ENCODE peak calls at places on chromosomes 16 and 17, in ten cellular contexts. P is Peyer's patch, F is tibial nerve, N is lower lobe of right lung, S is thoracic aorta, E is Caco-2, A is astrocyte, W is cardiac fibroblast, C is HFF-Myc, U is PC-3. B is an unnamed sample.

GRCh38 chr16:56450275-56450889 is 750 bp downstream of the NUDT21 start:
- DNase-seq in P (no peak), F (no peak), N (no peak), S (no peak), E (peak), A (no peak), W (peak), C (no peak), U (no peak), B (peak)

GRCh38 chr17:75639327-75639726 is 6.1 kb downstream of the SMIM5 start:
- DNase-seq in P (no peak), F (no peak), N (peak), S (no peak), E (no peak), A (no peak), W (no peak), C (no peak), U (no peak), B (no peak)

GRCh38 chr16:17416461-17417221 is 54.1 kb downstream of the XYLT1 start:
- DNase-seq in P (no peak), F (no peak), N (peak), S (no peak), E (no peak), A (peak), W (peak), C (no peak), U (no peak), B (no peak)

GRCh38 chr16:49620158-49620867 is 235.6 kb downstream of the ZNF423 start:
- DNase-seq in P (no peak), F (peak), N (no peak), S (peak), E (no peak), A (peak), W (peak), C (no peak), U (peak), B (no peak)

GRCh38 chr16:80720759-80721470 is 83.5 kb downstream of the CDYL2 start:
- DNase-seq in P (no peak), F (no peak), N (no peak), S (no peak), E (no peak), A (peak), W (no peak), C (no peak), U (no peak), B (peak)

GRCh38 chr16:86578499-86579267 is at the start of gene FOXL1:
- DNase-seq in P (no peak), F (no peak), N (no peak), S (no peak), E (no peak), A (no peak), W (peak), C (no peak), U (no peak), B (no peak)

GRCh38 chr16:1580956-1581355 is 30.9 kb downstream of the IFT140 start:
- DNase-seq in P (no peak), F (no peak), N (no peak), S (no peak), E (no peak), A (no peak), W (no peak), C (no peak), U (peak), B (no peak)

GRCh38 chr17:28684963-28685362 is 23.0 kb downstream of the SUPT6H start:
- DNase-seq in P (peak), F (no peak), N (no peak), S (no peak), E (peak), A (no peak), W (peak), C (peak), U (peak), B (no peak)

GRCh38 chr17:35089846-35090193 is 26.3 kb upstream of the RFFL start:
- DNase-seq in P (no peak), F (no peak), N (peak), S (no peak), E (peak), A (no peak), W (peak), C (no peak), U (peak), B (peak)

GRCh38 chr17:69047368-69048263 is 13.1 kb downstream of the ABCA9 start:
- DNase-seq in P (peak), F (peak), N (no peak), S (no peak), E (peak), A (peak), W (peak), C (no peak), U (no peak), B (peak)

GRCh38 chr16:89700649-89701424 is 668 bp downstream of the SPATA2L start:
- DNase-seq in P (peak), F (no peak), N (peak), S (no peak), E (peak), A (no peak), W (peak), C (no peak), U (peak), B (peak)

GRCh38 chr16:25092489-25092888 is 19.1 kb upstream of the LCMT1 start:
- DNase-seq in P (no peak), F (no peak), N (no peak), S (no peak), E (no peak), A (no peak), W (no peak), C (no peak), U (no peak), B (no peak)

GRCh38 chr17:75046583-75047289 is at the start of the genes ATP5PD and KCTD2:
- DNase-seq in P (peak), F (peak), N (peak), S (peak), E (peak), A (peak), W (peak), C (peak), U (peak), B (peak)

GRCh38 chr17:76432712-76433336 is 20.1 kb downstream of the UBE2O start:
- DNase-seq in P (no peak), F (no peak), N (no peak), S (no peak), E (peak), A (no peak), W (no peak), C (peak), U (peak), B (peak)

GRCh38 chr16:728131-728889 is 1.4 kb downstream of the HAGHL start:
- DNase-seq in P (peak), F (no peak), N (peak), S (no peak), E (peak), A (peak), W (peak), C (no peak), U (peak), B (peak)

GRCh38 chr17:74745548-74746177 is 2.8 kb upstream of the NHERF1 start:
- DNase-seq in P (no peak), F (no peak), N (peak), S (no peak), E (no peak), A (no peak), W (no peak), C (no peak), U (no peak), B (no peak)

GRCh38 chr17:57273471-57273870 is 17.1 kb downstream of the MSI2 start:
- DNase-seq in P (no peak), F (no peak), N (no peak), S (no peak), E (no peak), A (no peak), W (no peak), C (no peak), U (no peak), B (peak)

GRCh38 chr17:46772013-46772878 is 46.2 kb downstream of the WNT3 start:
- DNase-seq in P (peak), F (no peak), N (peak), S (no peak), E (peak), A (no peak), W (no peak), C (no peak), U (peak), B (peak)

GRCh38 chr17:57356153-57356721 is 99.9 kb downstream of the MSI2 start:
- DNase-seq in P (no peak), F (no peak), N (no peak), S (no peak), E (no peak), A (no peak), W (no peak), C (no peak), U (no peak), B (no peak)

GRCh38 chr16:75566040-75566888 is at the start of gene GABARAPL2:
- DNase-seq in P (peak), F (peak), N (peak), S (no peak), E (peak), A (peak), W (peak), C (no peak), U (peak), B (peak)

GRCh38 chr16:69057400-69058378 is 47.8 kb upstream of the HAS3 start:
- DNase-seq in P (no peak), F (no peak), N (no peak), S (no peak), E (no peak), A (peak), W (peak), C (no peak), U (peak), B (peak)

GRCh38 chr17:45246861-45247428 is 14.9 kb downstream of the SPATA32 start:
- DNase-seq in P (peak), F (no peak), N (no peak), S (no peak), E (peak), A (no peak), W (peak), C (no peak), U (peak), B (no peak)

GRCh38 chr16:23398987-23399805 is 53.8 kb downstream of the COG7 start:
- DNase-seq in P (no peak), F (no peak), N (peak), S (no peak), E (no peak), A (no peak), W (peak), C (no peak), U (no peak), B (no peak)

GRCh38 chr16:3007957-3008748 is 4.6 kb upstream of the CLDN9 start:
- DNase-seq in P (no peak), F (no peak), N (peak), S (no peak), E (peak), A (no peak), W (no peak), C (no peak), U (no peak), B (no peak)

GRCh38 chr17:38705523-38705802 is 390 bp downstream of the MLLT6 start:
- DNase-seq in P (peak), F (no peak), N (peak), S (no peak), E (no peak), A (no peak), W (no peak), C (no peak), U (no peak), B (no peak)

GRCh38 chr16:89842471-89843408 is 14.5 kb downstream of the SPIRE2 start:
- DNase-seq in P (no peak), F (no peak), N (no peak), S (no peak), E (no peak), A (peak), W (peak), C (peak), U (peak), B (no peak)

GRCh38 chr17:76868176-76868668 is at the start of gene MGAT5B:
- DNase-seq in P (peak), F (peak), N (peak), S (peak), E (peak), A (peak), W (peak), C (no peak), U (peak), B (peak)

GRCh38 chr16:15907863-15908478 is 19.6 kb upstream of the CEP20 start:
- DNase-seq in P (no peak), F (no peak), N (no peak), S (no peak), E (peak), A (no peak), W (peak), C (no peak), U (peak), B (peak)

GRCh38 chr17:79075433-79075805 is 795 bp downstream of the ENGASE start:
- DNase-seq in P (no peak), F (no peak), N (no peak), S (no peak), E (no peak), A (no peak), W (peak), C (no peak), U (no peak), B (peak)

GRCh38 chr17:61168506-61168905 is 231.1 kb upstream of the TBX2 start:
- DNase-seq in P (no peak), F (no peak), N (no peak), S (no peak), E (no peak), A (peak), W (no peak), C (no peak), U (no peak), B (peak)

GRCh38 chr17:64741038-64741641 is 79.0 kb upstream of the SMURF2 start:
- DNase-seq in P (no peak), F (no peak), N (no peak), S (no peak), E (no peak), A (peak), W (peak), C (no peak), U (no peak), B (peak)

GRCh38 chr17:17722906-17723353 is 41.7 kb downstream of the RAI1 start:
- DNase-seq in P (no peak), F (no peak), N (no peak), S (no peak), E (no peak), A (no peak), W (no peak), C (no peak), U (no peak), B (no peak)

GRCh38 chr17:58184986-58185761 is 7.4 kb upstream of the EPX start:
- DNase-seq in P (no peak), F (no peak), N (no peak), S (no peak), E (no peak), A (no peak), W (no peak), C (no peak), U (no peak), B (no peak)

GRCh38 chr16:59205403-59205802 is 471.3 kb upstream of the GOT2 start:
- DNase-seq in P (no peak), F (no peak), N (no peak), S (no peak), E (no peak), A (no peak), W (no peak), C (no peak), U (no peak), B (no peak)

DNA sequence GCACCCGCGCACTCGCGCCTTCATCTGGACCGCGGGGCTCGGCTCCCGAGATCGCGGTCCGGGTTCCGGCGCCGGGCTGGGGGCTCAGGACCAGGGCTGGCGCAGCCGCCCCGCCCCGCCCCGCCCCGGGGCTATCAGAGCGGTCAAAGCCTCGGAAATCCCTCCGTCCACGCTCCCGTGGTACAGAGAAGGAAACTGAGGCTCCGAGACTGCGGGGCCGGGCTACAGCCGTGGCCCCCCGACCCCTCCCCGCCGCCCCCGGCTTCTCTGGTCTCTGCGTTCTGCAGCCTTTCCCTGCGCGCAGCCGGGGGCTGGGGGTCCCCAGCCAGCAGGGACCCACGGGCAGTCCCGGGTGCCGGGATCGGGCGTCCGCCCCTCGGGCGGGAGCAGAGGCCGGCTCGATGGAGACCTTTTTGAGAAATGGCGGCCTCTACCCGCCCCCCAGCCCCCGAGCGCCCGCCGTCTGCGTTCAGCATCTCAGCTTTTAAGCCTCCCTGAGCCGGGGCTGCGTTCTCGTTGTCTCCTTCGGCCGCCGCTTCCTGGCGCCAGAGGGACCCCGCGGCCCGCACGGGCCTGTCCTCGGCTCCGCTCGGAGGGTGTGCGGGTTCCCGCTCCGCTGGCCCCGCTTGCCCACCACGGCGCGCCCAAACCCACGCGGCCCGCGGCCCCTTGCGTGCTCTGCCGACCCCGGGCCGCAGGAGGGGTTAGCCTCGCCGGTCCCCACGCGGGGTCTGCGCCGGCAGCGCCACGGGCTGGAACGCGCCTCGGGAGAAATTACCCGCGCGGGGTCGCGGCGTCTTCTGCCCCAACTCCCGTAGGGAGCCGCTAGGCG is 1.5 kb upstream of the NPTX1 start:
- DNase-seq in P (no peak), F (no peak), N (no peak), S (no peak), E (no peak), A (no peak), W (peak), C (no peak), U (no peak), B (peak)
- TF ChIP-seq CTCF in P (peak), F (peak), N (peak), S (peak), E (no peak), A (peak), W (peak), C (peak), U (no peak), B (peak)

GRCh38 chr17:66750756-66751543 is 84.0 kb upstream of the CACNG5 start:
- DNase-seq in P (no peak), F (no peak), N (no peak), S (no peak), E (no peak), A (no peak), W (no peak), C (no peak), U (no peak), B (no peak)

GRCh38 chr17:66749217-66749832 is 85.6 kb upstream of the CACNG5 start:
- DNase-seq in P (no peak), F (no peak), N (no peak), S (no peak), E (no peak), A (no peak), W (no peak), C (no peak), U (no peak), B (no peak)

GRCh38 chr17:66746736-66747135 is 88.2 kb upstream of the CACNG5 start:
- DNase-seq in P (no peak), F (no peak), N (no peak), S (no peak), E (no peak), A (no peak), W (no peak), C (no peak), U (no peak), B (no peak)

GRCh38 chr17:66747561-66748275 is 87.2 kb upstream of the CACNG5 start:
- DNase-seq in P (no peak), F (no peak), N (no peak), S (no peak), E (no peak), A (peak), W (peak), C (no peak), U (peak), B (peak)

GRCh38 chr17:66748578-66748977 is 86.3 kb upstream of the CACNG5 start:
- DNase-seq in P (no peak), F (no peak), N (no peak), S (no peak), E (no peak), A (no peak), W (peak), C (no peak), U (no peak), B (no peak)
- H3K4me3 ChIP-seq in P (no peak), F (no peak), N (no peak), S (no peak), E (no peak), A (no peak), W (no peak), C (no peak), U (no peak), B (no peak)

GRCh38 chr17:56146005-56146404 is 7.3 kb upstream of the ANKFN1 start:
- DNase-seq in P (no peak), F (no peak), N (no peak), S (no peak), E (no peak), A (no peak), W (no peak), C (no peak), U (no peak), B (no peak)

GRCh38 chr17:56142325-56142724 is 10.9 kb upstream of the ANKFN1 start:
- DNase-seq in P (no peak), F (no peak), N (no peak), S (no peak), E (no peak), A (peak), W (peak), C (no peak), U (no peak), B (peak)

GRCh38 chr17:56144205-56144604 is 9.1 kb upstream of the ANKFN1 start:
- DNase-seq in P (no peak), F (no peak), N (no peak), S (no peak), E (no peak), A (no peak), W (no peak), C (no peak), U (no peak), B (no peak)

GRCh38 chr17:56142781-56143180 is 10.5 kb upstream of the ANKFN1 start:
- DNase-seq in P (no peak), F (no peak), N (no peak), S (no peak), E (no peak), A (peak), W (no peak), C (no peak), U (no peak), B (no peak)

GRCh38 chr17:56141046-56141839 is 12.0 kb upstream of the ANKFN1 start:
- DNase-seq in P (no peak), F (no peak), N (no peak), S (no peak), E (no peak), A (peak), W (no peak), C (no peak), U (no peak), B (no peak)
- TF ChIP-seq CTCF in P (no peak), F (no peak), N (no peak), S (no peak), E (no peak), A (no peak), W (no peak), C (no peak), U (no peak), B (no peak)

DNA sequence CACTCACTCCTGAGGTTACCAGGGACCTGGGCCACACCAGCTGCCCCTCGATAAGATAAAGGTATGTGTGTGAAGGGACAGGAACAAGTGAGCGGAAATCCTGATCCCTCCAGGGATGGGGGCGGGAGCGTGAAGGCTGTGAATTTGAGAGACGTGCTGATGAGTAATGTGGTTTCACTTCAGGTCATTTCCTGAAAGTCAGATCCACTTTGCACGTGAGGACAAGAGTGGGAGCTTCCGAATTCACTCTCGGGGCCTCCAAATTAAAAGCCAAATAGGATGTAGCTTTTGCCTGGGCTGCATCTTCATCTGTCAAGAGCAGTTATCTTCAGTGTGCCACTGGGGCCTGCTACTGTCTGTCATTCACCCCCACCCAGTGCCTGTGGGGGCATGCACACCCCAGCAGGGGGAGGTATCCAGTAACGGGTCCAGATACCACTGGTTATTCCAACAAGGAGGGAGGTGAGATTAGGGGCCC is 87.4 kb upstream of the LHX1 start:
- DNase-seq in P (no peak), F (no peak), N (no peak), S (no peak), E (no peak), A (peak), W (peak), C (peak), U (peak), B (peak)
- H3K4me3 ChIP-seq in P (no peak), F (no peak), N (no peak), S (no peak), E (no peak), A (no peak), W (no peak), C (no peak), U (no peak), B (no peak)

DNA sequence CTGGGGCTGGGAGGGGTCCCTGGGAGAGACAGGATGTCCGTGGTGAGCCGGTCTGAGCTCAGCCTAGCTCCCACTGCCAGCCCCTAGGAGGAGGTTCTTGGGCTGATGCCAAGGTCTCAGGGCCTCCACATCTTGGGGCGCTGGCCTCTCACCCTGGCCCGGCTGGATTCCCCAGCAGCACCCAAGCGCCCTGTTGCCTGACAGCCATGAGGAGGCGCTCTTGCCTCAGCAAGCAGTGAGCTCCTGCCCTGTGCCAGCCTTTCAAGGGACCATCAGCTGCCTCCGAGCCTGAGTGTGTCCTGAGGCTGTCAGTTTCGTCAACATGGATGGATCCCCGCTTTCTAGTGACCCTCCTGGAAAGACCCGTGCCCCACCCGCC is 234.9 kb upstream of the CIBAR2 start:
- DNase-seq in P (peak), F (no peak), N (no peak), S (no peak), E (no peak), A (no peak), W (no peak), C (no peak), U (no peak), B (peak)
- TF ChIP-seq CTCF in P (peak), F (peak), N (peak), S (peak), E (peak), A (no peak), W (peak), C (peak), U (no peak), B (peak)

GRCh38 chr17:48612854-48613691 is 2.0 kb downstream of the HOXB8 start:
- DNase-seq in P (peak), F (no peak), N (no peak), S (no peak), E (peak), A (no peak), W (no peak), C (no peak), U (no peak), B (peak)
- H3K4me3 ChIP-seq in P (peak), F (peak), N (peak), S (peak), E (peak), A (peak), W (no peak), C (no peak), U (no peak), B (no peak)